ENCODE peak calls at places on chromosomes 16 and 17, in seven cellular contexts. One of them, this sample, is unnamed.
A peak's percentile ranks its signal among the peaks of the same experiment; 100 is the strongest.

GRCh38 chr16:49469323-49469670 is 95.7 kb downstream of the C16orf78 start:
- DNase-seq in CD8-positive, alpha-beta T cell: no peak
- DNase-seq in choroid plexus epithelial cell: no peak
- DNase-seq in A549: no peak
- DNase-seq in AG04450: no peak
- DNase-seq in AG04449: no peak
- DNase-seq in fibroblast of lung: no peak
- DNase-seq in this sample: no peak

GRCh38 chr17:50129303-50129945 is 536 bp downstream of the SAMD14 start:
- DNase-seq in AG04450: no peak
- DNase-seq in CD8-positive, alpha-beta T cell: peak; percentile 48
- DNase-seq in fibroblast of lung: no peak
- DNase-seq in A549: peak; percentile 66
- DNase-seq in AG04449: no peak
- DNase-seq in choroid plexus epithelial cell: peak; percentile 66
- DNase-seq in this sample: no peak

GRCh38 chr16:48609453-48610023 is 442 bp downstream of the N4BP1 start:
- DNase-seq in AG04450: no peak
- DNase-seq in CD8-positive, alpha-beta T cell: peak; percentile 44
- DNase-seq in choroid plexus epithelial cell: peak; percentile 51
- DNase-seq in AG04449: no peak
- DNase-seq in fibroblast of lung: peak; percentile 60
- DNase-seq in A549: peak; percentile 47
- DNase-seq in this sample: peak; percentile 64

GRCh38 chr16:55480228-55480655 is 1.2 kb downstream of the MMP2 start:
- DNase-seq in A549: no peak
- DNase-seq in AG04449: peak; percentile 76
- DNase-seq in AG04450: peak; percentile 84
- DNase-seq in fibroblast of lung: peak; percentile 95
- DNase-seq in choroid plexus epithelial cell: peak; percentile 93
- DNase-seq in CD8-positive, alpha-beta T cell: no peak
- DNase-seq in this sample: peak; percentile 96

GRCh38 chr16:85715169-85716015 is 26.6 kb upstream of the GINS2 start:
- DNase-seq in A549: no peak
- DNase-seq in AG04449: no peak
- DNase-seq in AG04450: no peak
- DNase-seq in CD8-positive, alpha-beta T cell: no peak
- DNase-seq in fibroblast of lung: peak; percentile 23
- DNase-seq in choroid plexus epithelial cell: peak; percentile 41
- DNase-seq in this sample: peak; percentile 22

GRCh38 chr16:83004868-83005652 is 378.3 kb downstream of the CDH13 start:
- DNase-seq in fibroblast of lung: no peak
- DNase-seq in CD8-positive, alpha-beta T cell: no peak
- DNase-seq in AG04449: no peak
- DNase-seq in A549: no peak
- DNase-seq in AG04450: no peak
- DNase-seq in choroid plexus epithelial cell: no peak
- DNase-seq in this sample: no peak

GRCh38 chr17:17152385-17152784 is 53.7 kb downstream of the PLD6 start:
- DNase-seq in AG04450: no peak
- DNase-seq in fibroblast of lung: no peak
- DNase-seq in choroid plexus epithelial cell: no peak
- DNase-seq in A549: no peak
- DNase-seq in CD8-positive, alpha-beta T cell: no peak
- DNase-seq in AG04449: no peak
- DNase-seq in this sample: no peak

GRCh38 chr16:86834451-86835035 is 256.2 kb downstream of the FOXL1 start:
- DNase-seq in AG04450: peak; percentile 71
- DNase-seq in CD8-positive, alpha-beta T cell: no peak
- DNase-seq in A549: peak; percentile 19
- DNase-seq in choroid plexus epithelial cell: peak; percentile 59
- DNase-seq in fibroblast of lung: peak; percentile 67
- DNase-seq in AG04449: peak; percentile 71
- DNase-seq in this sample: peak; percentile 25

GRCh38 chr16:56561126-56561525 is 3.7 kb upstream of the MT4 start:
- DNase-seq in choroid plexus epithelial cell: no peak
- DNase-seq in A549: no peak
- DNase-seq in AG04450: no peak
- DNase-seq in AG04449: no peak
- DNase-seq in fibroblast of lung: no peak
- DNase-seq in CD8-positive, alpha-beta T cell: no peak
- DNase-seq in this sample: no peak

GRCh38 chr17:69625449-69625848 is 211.0 kb downstream of the MAP2K6 start:
- DNase-seq in AG04450: no peak
- DNase-seq in AG04449: no peak
- DNase-seq in CD8-positive, alpha-beta T cell: no peak
- DNase-seq in A549: no peak
- DNase-seq in choroid plexus epithelial cell: peak; percentile 21
- DNase-seq in fibroblast of lung: no peak
- DNase-seq in this sample: no peak

GRCh38 chr17:45201457-45201856 is 20.2 kb upstream of the FMNL1 start:
- DNase-seq in A549: no peak
- DNase-seq in CD8-positive, alpha-beta T cell: no peak
- DNase-seq in choroid plexus epithelial cell: no peak
- DNase-seq in AG04450: no peak
- DNase-seq in AG04449: no peak
- DNase-seq in fibroblast of lung: no peak
- DNase-seq in this sample: no peak

GRCh38 chr17:37051839-37052238 is 103.1 kb downstream of the AATF start:
- DNase-seq in AG04449: no peak
- DNase-seq in CD8-positive, alpha-beta T cell: no peak
- DNase-seq in fibroblast of lung: no peak
- DNase-seq in choroid plexus epithelial cell: no peak
- DNase-seq in A549: no peak
- DNase-seq in AG04450: no peak
- DNase-seq in this sample: no peak

GRCh38 chr16:69179255-69180010 is 7.5 kb upstream of the SNTB2 start:
- DNase-seq in A549: peak; percentile 37
- DNase-seq in fibroblast of lung: peak; percentile 99
- DNase-seq in CD8-positive, alpha-beta T cell: no peak
- DNase-seq in AG04450: peak; percentile 49
- DNase-seq in choroid plexus epithelial cell: peak; percentile 81
- DNase-seq in AG04449: peak; percentile 54
- DNase-seq in this sample: peak; percentile 98

GRCh38 chr17:29949708-29950107 is 8.3 kb downstream of the EFCAB5 start:
- DNase-seq in fibroblast of lung: no peak
- DNase-seq in A549: no peak
- DNase-seq in CD8-positive, alpha-beta T cell: no peak
- DNase-seq in AG04450: no peak
- DNase-seq in choroid plexus epithelial cell: no peak
- DNase-seq in AG04449: no peak
- DNase-seq in this sample: no peak

GRCh38 chr17:34586346-34586846 is 7.0 kb downstream of the TMEM132E start:
- DNase-seq in fibroblast of lung: no peak
- DNase-seq in choroid plexus epithelial cell: no peak
- DNase-seq in AG04450: no peak
- DNase-seq in A549: no peak
- DNase-seq in AG04449: no peak
- DNase-seq in CD8-positive, alpha-beta T cell: no peak
- DNase-seq in this sample: no peak

GRCh38 chr16:78126662-78127061 is 27.2 kb downstream of the WWOX start:
- DNase-seq in A549: no peak
- DNase-seq in AG04449: no peak
- DNase-seq in choroid plexus epithelial cell: no peak
- DNase-seq in AG04450: no peak
- DNase-seq in CD8-positive, alpha-beta T cell: no peak
- DNase-seq in fibroblast of lung: no peak
- DNase-seq in this sample: no peak

GRCh38 chr16:78128920-78129319 is 29.5 kb downstream of the WWOX start:
- DNase-seq in AG04449: no peak
- DNase-seq in fibroblast of lung: peak; percentile 31
- DNase-seq in CD8-positive, alpha-beta T cell: no peak
- DNase-seq in choroid plexus epithelial cell: no peak
- DNase-seq in AG04450: no peak
- DNase-seq in A549: no peak
- DNase-seq in this sample: peak; percentile 12

GRCh38 chr16:78125112-78125844 is 25.8 kb downstream of the WWOX start:
- DNase-seq in choroid plexus epithelial cell: no peak
- DNase-seq in CD8-positive, alpha-beta T cell: no peak
- DNase-seq in fibroblast of lung: no peak
- DNase-seq in AG04449: no peak
- DNase-seq in A549: no peak
- DNase-seq in AG04450: no peak
- DNase-seq in this sample: no peak

GRCh38 chr16:78129349-78129748 is 29.9 kb downstream of the WWOX start:
- DNase-seq in AG04449: no peak
- DNase-seq in AG04450: no peak
- DNase-seq in choroid plexus epithelial cell: no peak
- DNase-seq in fibroblast of lung: no peak
- DNase-seq in CD8-positive, alpha-beta T cell: no peak
- DNase-seq in A549: no peak
- DNase-seq in this sample: no peak

GRCh38 chr16:78127130-78127529 is 27.7 kb downstream of the WWOX start:
- DNase-seq in AG04449: no peak
- DNase-seq in fibroblast of lung: peak; percentile 42
- DNase-seq in AG04450: no peak
- DNase-seq in choroid plexus epithelial cell: peak; percentile 48
- DNase-seq in CD8-positive, alpha-beta T cell: no peak
- DNase-seq in A549: no peak
- DNase-seq in this sample: peak; percentile 60
- H3K4me3 ChIP-seq in AG04449: no peak overlapping the region
- H3K4me3 ChIP-seq in fibroblast of lung: no peak overlapping the region
- H3K4me3 ChIP-seq in AG04450: no peak overlapping the region
- H3K4me3 ChIP-seq in choroid plexus epithelial cell: no peak overlapping the region
- H3K4me3 ChIP-seq in CD8-positive, alpha-beta T cell: no peak overlapping the region
- H3K4me3 ChIP-seq in A549: no peak overlapping the region
- H3K4me3 ChIP-seq in this sample: peak overlapping the region; percentile 15

DNA sequence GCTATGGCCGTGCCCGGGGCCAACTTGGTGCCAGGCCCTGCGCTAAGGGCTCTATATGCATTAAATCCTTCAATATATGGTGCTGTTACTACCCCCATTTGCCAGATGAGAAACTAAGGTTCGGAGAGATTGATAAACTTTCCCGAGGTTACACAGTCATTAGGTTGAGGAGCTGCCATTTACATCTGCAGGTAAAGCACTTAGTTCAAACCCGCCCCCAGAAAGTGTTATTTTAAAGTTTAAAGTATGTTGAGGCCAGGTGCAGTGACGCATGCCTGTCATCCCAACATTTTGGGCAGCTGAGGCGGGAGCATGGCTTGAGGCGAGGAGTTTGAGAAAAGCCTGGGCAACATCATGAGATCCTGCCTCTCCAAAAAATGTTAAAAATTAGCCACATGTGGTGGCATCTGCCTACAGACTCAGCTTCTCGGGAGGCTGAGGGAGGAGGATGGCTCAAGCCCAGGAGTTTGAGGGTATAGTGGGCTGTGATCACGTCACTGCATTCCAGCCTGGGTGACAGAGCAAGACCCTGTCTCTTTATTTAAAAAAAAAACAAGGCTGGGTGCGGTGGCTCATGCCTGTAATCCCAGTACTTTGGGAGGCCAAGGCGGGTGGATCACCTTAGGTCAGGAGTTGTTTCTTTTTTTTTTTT is 264.7 kb downstream of the PARN start:
- DNase-seq in A549: peak; percentile 95
- DNase-seq in choroid plexus epithelial cell: no peak
- DNase-seq in fibroblast of lung: no peak
- DNase-seq in CD8-positive, alpha-beta T cell: no peak
- DNase-seq in AG04450: no peak
- DNase-seq in AG04449: no peak
- DNase-seq in this sample: no peak
- TF ChIP-seq CTCF in A549: no peak
- TF ChIP-seq CTCF in choroid plexus epithelial cell: no peak
- TF ChIP-seq CTCF in fibroblast of lung: no peak
- TF ChIP-seq CTCF in CD8-positive, alpha-beta T cell: no peak
- TF ChIP-seq CTCF in AG04450: no peak
- TF ChIP-seq CTCF in AG04449: no peak
- TF ChIP-seq CTCF in this sample: no peak

DNA sequence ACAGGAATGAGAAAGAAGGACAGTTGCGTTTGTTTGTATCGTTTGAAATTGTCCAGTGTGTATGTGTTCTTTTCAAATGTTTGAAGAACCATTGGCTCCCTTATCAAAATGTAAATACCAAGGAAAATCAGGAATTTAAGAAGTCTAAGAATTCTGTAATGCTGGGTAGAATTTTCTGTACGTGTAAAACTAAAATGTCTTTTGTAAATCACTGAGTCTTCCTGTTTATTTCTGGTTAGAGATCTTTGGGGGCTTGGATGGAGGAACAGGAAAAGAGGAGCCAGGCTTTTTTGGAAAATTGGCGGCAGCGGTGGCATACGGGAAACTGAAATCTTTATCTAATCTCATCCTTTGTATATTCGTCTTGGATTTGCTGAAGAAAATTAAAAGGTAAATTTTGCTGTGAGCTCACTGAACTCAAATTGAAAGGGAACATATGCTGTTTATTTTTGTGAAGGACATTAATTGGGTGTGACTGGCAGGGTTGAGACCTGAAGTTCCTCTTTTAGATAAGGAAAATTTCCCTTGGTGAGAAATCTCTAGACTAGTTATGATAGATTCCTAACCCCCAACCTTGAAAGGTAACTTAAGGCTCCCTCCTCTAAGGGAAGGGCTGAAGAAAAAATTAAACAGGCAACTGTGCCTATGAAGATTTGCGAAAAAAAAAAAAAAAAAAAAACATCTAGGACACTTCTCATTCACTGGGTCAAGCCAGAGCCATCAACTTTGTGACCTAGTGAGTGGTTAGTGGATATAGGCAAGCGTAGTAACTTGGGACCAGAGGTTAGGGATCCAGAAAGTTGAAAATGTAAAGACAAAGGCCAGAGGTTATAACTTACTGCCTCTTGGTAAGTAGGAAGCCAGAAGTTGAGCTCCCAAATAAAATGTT is 10.8 kb downstream of the TAT start:
- DNase-seq in AG04449: no peak
- DNase-seq in fibroblast of lung: no peak
- DNase-seq in CD8-positive, alpha-beta T cell: no peak
- DNase-seq in AG04450: no peak
- DNase-seq in A549: no peak
- DNase-seq in choroid plexus epithelial cell: no peak
- DNase-seq in this sample: no peak
- H3K4me3 ChIP-seq in AG04449: no peak overlapping the region
- H3K4me3 ChIP-seq in fibroblast of lung: peak overlapping the region; percentile 82
- H3K4me3 ChIP-seq in CD8-positive, alpha-beta T cell: peak overlapping the region; percentile 66
- H3K4me3 ChIP-seq in AG04450: no peak overlapping the region
- H3K4me3 ChIP-seq in A549: peak overlapping the region; percentile 56
- H3K4me3 ChIP-seq in choroid plexus epithelial cell: no peak overlapping the region
- H3K4me3 ChIP-seq in this sample: no peak overlapping the region

DNA sequence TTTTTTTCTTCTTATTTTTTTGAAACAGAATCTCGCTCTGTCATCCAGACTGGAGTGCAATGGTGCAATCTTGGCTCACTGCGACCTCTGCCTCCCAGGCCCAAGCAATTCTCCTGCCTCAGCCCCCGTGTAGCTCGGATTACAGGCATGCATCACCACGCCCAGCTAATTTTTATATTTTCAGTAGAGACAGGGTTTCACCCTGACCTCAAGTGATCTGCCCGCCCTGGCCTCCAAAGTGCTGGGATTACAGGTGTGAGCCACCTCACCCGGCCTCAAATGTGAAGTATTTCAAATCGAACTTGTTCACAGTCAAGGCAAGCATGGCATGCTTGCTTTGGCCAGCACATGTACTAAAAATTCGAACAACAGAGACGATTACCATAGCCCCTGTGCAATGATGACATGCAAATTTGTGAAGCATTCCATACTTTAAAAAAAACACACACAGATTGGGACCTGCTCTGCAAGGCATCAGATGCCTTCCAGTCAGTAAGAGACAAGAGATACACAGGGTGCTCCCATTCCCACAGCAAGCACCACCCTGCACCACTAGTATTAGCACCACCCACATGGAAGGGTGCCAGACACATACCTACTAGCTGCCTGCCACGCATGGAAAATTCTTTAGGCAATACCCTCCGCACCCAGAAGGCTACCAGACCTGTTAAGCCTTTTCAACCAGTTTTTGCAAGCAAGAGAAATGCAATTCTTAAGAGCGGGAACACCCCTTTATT is 47.2 kb downstream of the ANKRD11 start:
- DNase-seq in CD8-positive, alpha-beta T cell: no peak
- DNase-seq in AG04450: no peak
- DNase-seq in choroid plexus epithelial cell: peak; percentile 77
- DNase-seq in fibroblast of lung: peak; percentile 77
- DNase-seq in AG04449: peak; percentile 42
- DNase-seq in A549: peak; percentile 69
- DNase-seq in this sample: peak; percentile 77
- TF ChIP-seq CTCF in CD8-positive, alpha-beta T cell: no peak
- TF ChIP-seq CTCF in AG04450: no peak
- TF ChIP-seq CTCF in choroid plexus epithelial cell: no peak
- TF ChIP-seq CTCF in fibroblast of lung: peak; percentile 8
- TF ChIP-seq CTCF in AG04449: no peak
- TF ChIP-seq CTCF in A549: no peak
- TF ChIP-seq CTCF in this sample: peak; percentile 18

This sample was measured in fibroblast of the aortic adventitia.